ENCODE peak calls at places on chromosomes 11 and 22, in nine cellular contexts. C is naive thymus-derived CD8-positive, alpha-beta T cell; K is midbrain; A is NCI-H460; D is putamen; Z is germinal center; V is activated CD8-positive, alpha-beta T cell treated with anti-CD3 and anti-CD28 coated beads for 36 hours; O is cardiac fibroblast; Q is GM13977. Y is an unnamed sample.

GRCh38 chr11:35393093-35393492 is 26.3 kb downstream of the SLC1A2 start:
- DNase-seq in Z (no peak), K (no peak), Q (no peak), V (no peak), D (no peak), C (no peak), O (no peak), A (no peak), Y (no peak)

GRCh38 chr11:27783701-27784355 is 83.6 kb upstream of the BDNF start:
- DNase-seq in K (no peak), Z (no peak), A (no peak), D (no peak), O (peak; percentile 17), V (no peak), C (no peak), Q (no peak), Y (no peak)

GRCh38 chr11:10323793-10324170 is 18.9 kb downstream of the ADM start:
- DNase-seq in K (no peak), Q (no peak), Z (no peak), O (peak; percentile 37), D (no peak), A (no peak), V (no peak), C (no peak), Y (no peak)

GRCh38 chr11:130979386-130979972 is 63.2 kb upstream of the SNX19 start:
- DNase-seq in V (no peak), O (peak; percentile 61), D (no peak), Z (no peak), Q (no peak), A (no peak), K (no peak), C (no peak), Y (no peak)

GRCh38 chr22:44735518-44736428 is 16.6 kb upstream of the ARHGAP8 start:
- DNase-seq in A (peak; percentile 42), K (peak; percentile 43), Z (peak; percentile 82), Q (peak; percentile 92), D (peak; percentile 25), C (peak; percentile 88), O (peak; percentile 63), V (peak; percentile 92), Y (peak; percentile 67)

GRCh38 chr11:69009441-69010211 is 3.4 kb downstream of the MRGPRF start:
- DNase-seq in Z (no peak), D (no peak), V (no peak), K (no peak), O (no peak), Q (no peak), A (no peak), C (no peak), Y (no peak)

GRCh38 chr11:15710593-15711260 is 596.0 kb downstream of the INSC start:
- DNase-seq in Z (no peak), A (no peak), O (no peak), Q (no peak), D (no peak), V (no peak), K (no peak), C (no peak), Y (no peak)

GRCh38 chr22:37803636-37804371 is 3.9 kb upstream of the GCAT start:
- DNase-seq in O (no peak), D (no peak), V (no peak), C (no peak), K (no peak), A (no peak), Z (no peak), Q (no peak), Y (no peak)

GRCh38 chr11:82229346-82229745 is 504.3 kb downstream of the FAM181B start:
- DNase-seq in V (no peak), O (peak; percentile 10), Z (peak; percentile 3), Q (peak; percentile 2), C (peak; percentile 12), A (peak; percentile 8), D (no peak), K (peak; percentile 17), Y (no peak)

GRCh38 chr11:57798905-57799559 is 37.4 kb downstream of the CTNND1 start:
- DNase-seq in D (no peak), K (no peak), V (no peak), Q (no peak), O (peak; percentile 84), C (no peak), Z (no peak), A (no peak), Y (no peak)

GRCh38 chr22:20464096-20464614 is 26.5 kb upstream of the SCARF2 start:
- DNase-seq in K (no peak), O (no peak), V (peak; percentile 81), C (peak; percentile 54), A (no peak), Z (peak; percentile 71), Q (peak; percentile 50), D (no peak), Y (peak; percentile 42)

GRCh38 chr11:35919244-35919643 is 24.6 kb upstream of the LDLRAD3 start:
- DNase-seq in V (no peak), O (peak; percentile 29), C (no peak), D (peak; percentile 81), Q (no peak), A (no peak), Z (no peak), K (peak; percentile 55), Y (no peak)

GRCh38 chr11:128689946-128690745 is 3.7 kb upstream of the FLI1 start:
- DNase-seq in Q (no peak), D (no peak), C (no peak), K (no peak), V (no peak), Z (no peak), A (no peak), O (no peak), Y (no peak)

GRCh38 chr11:119493712-119494111 is 70.7 kb upstream of the THY1 start:
- DNase-seq in A (no peak), K (no peak), Z (no peak), O (no peak), Q (no peak), C (no peak), D (no peak), V (peak; percentile 39), Y (no peak)

GRCh38 chr22:24521791-24522245 is 26.7 kb downstream of the UPB1 start:
- DNase-seq in O (peak; percentile 71), K (no peak), Q (peak; percentile 66), V (peak; percentile 66), A (peak; percentile 48), Z (peak; percentile 57), D (no peak), C (no peak), Y (peak; percentile 2)

GRCh38 chr11:15118431-15118830 is 3.7 kb downstream of the INSC start:
- DNase-seq in Z (no peak), C (no peak), O (no peak), A (no peak), V (peak; percentile 60), D (no peak), Q (no peak), K (no peak), Y (no peak)